ENCODE peak calls at places on chromosomes 4 and X, in eight cellular contexts. Z is naive thymus-derived CD8-positive, alpha-beta T cell; Y is KBM-7; T is stimulated activated CD4-positive, alpha-beta T cell treated with anti-CD3 and anti-CD28 coated beads, Interleukin-15, amount 100 ng/mL, for 1 hour; Q is T-helper 1 cell; X is effector memory CD8-positive, alpha-beta T cell; U is MG63; R is activated T-helper 1 cell treated with anti-CD3 and anti-CD28 coated beads, Interleukin-12 subunit alpha, Interleukin-12 subunit beta, Interleukin-2, Interleukin-4 antibody, amounts not matched to agents 30 ng/mL and 10 ng/mL and 1 ng/mL, durations not matched to agents 14 hours and 24 hours and 36 hours. B is an unnamed sample.
A peak's percentile ranks its signal among the peaks of the same experiment; 100 is the strongest.

GRCh38 chr4:139084425-139085093 is 69.0 kb downstream of the NOCT start:
- DNase-seq in T (no peak), Q (no peak), R (no peak), Z (no peak), Y (peak; percentile 73), U (no peak), X (no peak), B (no peak)

GRCh38 chr4:40331092-40331824 is 3.9 kb upstream of the CHRNA9 start:
- DNase-seq in X (no peak), T (no peak), U (no peak), Z (no peak), Q (no peak), Y (no peak), R (no peak), B (no peak)

GRCh38 chr4:78369691-78370090 is 181.9 kb upstream of the ANXA3 start:
- DNase-seq in U (no peak), Z (no peak), T (no peak), Q (no peak), X (no peak), Y (no peak), R (no peak), B (no peak)

GRCh38 chr4:119564106-119564505 is 64.5 kb downstream of the PDE5A start:
- DNase-seq in X (no peak), Y (no peak), T (no peak), Z (no peak), Q (no peak), R (no peak), U (no peak), B (no peak)

GRCh38 chrX:41695464-41695863 is 6.7 kb downstream of the GPR34 start:
- DNase-seq in X (peak; percentile 26), R (no peak), Y (no peak), Z (no peak), Q (peak; percentile 32), T (no peak), U (no peak), B (no peak)

GRCh38 chr4:175584172-175584571 is 227.9 kb downstream of the GPM6A start:
- DNase-seq in U (no peak), R (no peak), T (no peak), Y (no peak), X (no peak), Q (no peak), Z (no peak), B (no peak)

GRCh38 chr4:125317526-125317880 is 2.7 kb downstream of the FAT4 start:
- DNase-seq in U (peak; percentile 41), Q (no peak), T (no peak), Z (no peak), Y (no peak), X (no peak), R (no peak), B (no peak)

GRCh38 chrX:24090300-24091200 is 35.8 kb downstream of the EIF2S3 start:
- DNase-seq in R (no peak), U (no peak), X (no peak), Y (no peak), Z (no peak), Q (no peak), T (no peak), B (no peak)

GRCh38 chr4:114417214-114417613 is 181.4 kb upstream of the UGT8 start:
- DNase-seq in U (no peak), R (no peak), Q (no peak), T (no peak), X (no peak), Y (no peak), Z (no peak), B (no peak)

GRCh38 chr4:87073570-87074470 is 139.0 kb downstream of the AFF1 start:
- DNase-seq in Z (no peak), Q (peak; percentile 84), T (peak; percentile 16), R (peak; percentile 20), U (no peak), Y (peak; percentile 73), X (peak; percentile 43), B (peak; percentile 72)

GRCh38 chrX:86579777-86580176 is 431.5 kb downstream of the DACH2 start:
- DNase-seq in Y (no peak), T (no peak), Q (no peak), R (no peak), Z (no peak), U (no peak), X (no peak), B (no peak)

GRCh38 chr4:47068986-47069385 is 37.6 kb downstream of the GABRB1 start:
- DNase-seq in X (no peak), R (no peak), Z (no peak), Y (no peak), T (no peak), U (no peak), Q (no peak), B (no peak)

GRCh38 chr4:76282941-76283689 is 23.4 kb upstream of the STBD1 start:
- DNase-seq in T (no peak), Q (no peak), R (no peak), U (no peak), Z (no peak), Y (no peak), X (no peak), B (no peak)

GRCh38 chrX:109294097-109294815 is 187.6 kb downstream of the GUCY2F start:
- DNase-seq in Z (no peak), X (no peak), U (no peak), Y (no peak), R (no peak), T (no peak), Q (no peak), B (no peak)

GRCh38 chrX:118373538-118373937 is 27.6 kb downstream of the WDR44 start:
- DNase-seq in Z (no peak), Q (no peak), R (no peak), Y (no peak), T (no peak), X (no peak), U (no peak), B (no peak)

B was measured in naive B cell.